ENCODE peak calls at places on chromosome 12, in nine cellular contexts. G is astrocyte of the cerebellum, J is lower leg skin, E is fibroblast of the aortic adventitia, R is stomach, W is GM23338, A is NB4, X is ovary, K is breast epithelium. V is an unnamed sample.

GRCh38 chr12:127509066-127509778 is 757.7 kb upstream of the TMEM132C start:
- DNase-seq in J (no peak), W (no peak), X (no peak), E (peak), K (no peak), A (no peak), G (peak), R (no peak), V (no peak)

GRCh38 chr12:115030017-115030416 is 346.0 kb upstream of the TBX3 start:
- DNase-seq in K (no peak), G (no peak), J (no peak), X (no peak), E (no peak), R (no peak), W (no peak), A (no peak), V (no peak)

GRCh38 chr12:21774358-21775129 is at the start of gene KCNJ8:
- DNase-seq in X (peak), A (peak), E (peak), J (peak), K (no peak), G (peak), R (peak), W (peak), V (no peak)

GRCh38 chr12:88810806-88811205 is 230.5 kb upstream of the KITLG start:
- DNase-seq in K (no peak), J (no peak), W (no peak), X (no peak), R (no peak), A (no peak), E (no peak), G (no peak), V (no peak)

GRCh38 chr12:96177013-96177412 is 17.2 kb upstream of the ELK3 start:
- DNase-seq in E (peak), X (no peak), W (no peak), J (no peak), G (no peak), K (no peak), R (no peak), A (peak), V (peak)

GRCh38 chr12:111174283-111175108 is 194.4 kb downstream of the PHETA1 start:
- DNase-seq in G (no peak), A (peak), W (peak), E (no peak), X (no peak), K (no peak), J (no peak), R (no peak), V (peak)

GRCh38 chr12:57672801-57673200 is 21.1 kb upstream of the OS9 start:
- DNase-seq in R (no peak), E (no peak), K (no peak), G (no peak), A (no peak), X (no peak), J (no peak), W (no peak), V (no peak)

GRCh38 chr12:21697829-21698630 is 40.4 kb upstream of the LDHB start:
- DNase-seq in G (peak), W (peak), R (no peak), J (no peak), K (no peak), A (peak), E (peak), X (no peak), V (peak)

GRCh38 chr12:120215766-120216735 is 15.1 kb upstream of the RPLP0 start:
- DNase-seq in R (no peak), A (peak), W (no peak), K (no peak), J (no peak), G (no peak), X (no peak), E (no peak), V (no peak)

GRCh38 chr12:115761784-115762183 is 515.7 kb downstream of the MED13L start:
- DNase-seq in X (no peak), A (no peak), G (no peak), W (no peak), R (no peak), J (no peak), E (no peak), K (no peak), V (no peak)

GRCh38 chr12:69342407-69342806 is 5.8 kb upstream of the LYZ start:
- DNase-seq in E (no peak), A (peak), X (no peak), G (no peak), J (no peak), W (no peak), K (no peak), R (no peak), V (no peak)

GRCh38 chr12:59736786-59737185 is 141.0 kb downstream of the SLC16A7 start:
- DNase-seq in E (peak), X (no peak), A (peak), R (no peak), W (no peak), J (no peak), K (no peak), G (peak), V (peak)

GRCh38 chr12:95984685-95985084 is 11.5 kb downstream of the HAL start:
- DNase-seq in A (no peak), X (no peak), R (no peak), E (no peak), K (no peak), J (no peak), W (no peak), G (no peak), V (no peak)

GRCh38 chr12:45907955-45908354 is 82.4 kb downstream of the SCAF11 start:
- DNase-seq in A (peak), G (no peak), J (no peak), X (no peak), K (no peak), W (no peak), R (no peak), E (no peak), V (no peak)

GRCh38 chr12:127781336-127781735 is 485.6 kb upstream of the TMEM132C start:
- DNase-seq in J (no peak), X (no peak), R (no peak), W (no peak), E (peak), A (no peak), K (no peak), G (no peak), V (no peak)

GRCh38 chr12:127162307-127162706 is 1104.7 kb upstream of the TMEM132C start:
- DNase-seq in E (no peak), J (no peak), X (no peak), W (peak), R (no peak), G (no peak), K (no peak), A (no peak), V (peak)

GRCh38 chr12:6355491-6356373 is 13.9 kb upstream of the TNFRSF1A start:
- DNase-seq in K (no peak), E (no peak), W (peak), R (no peak), X (no peak), J (no peak), A (no peak), G (no peak), V (no peak)

GRCh38 chr12:51887476-51888315 is at the start of gene ANKRD33:
- DNase-seq in A (no peak), K (no peak), R (peak), G (no peak), X (peak), E (no peak), J (no peak), W (peak), V (peak)

GRCh38 chr12:118061876-118062791 is 1.2 kb upstream of the WSB2 start:
- DNase-seq in G (no peak), E (peak), R (peak), A (peak), X (peak), K (peak), J (peak), W (peak), V (peak)

GRCh38 chr12:118061011-118061875 is at the start of gene WSB2:
- DNase-seq in X (peak), W (peak), G (no peak), E (peak), K (peak), J (peak), R (peak), A (peak), V (peak)

GRCh38 chr12:118065380-118065779 is 4.4 kb upstream of the WSB2 start:
- DNase-seq in X (no peak), K (no peak), G (no peak), J (no peak), E (no peak), R (no peak), W (no peak), A (no peak), V (no peak)

GRCh38 chr12:118063567-118064391 is 2.8 kb upstream of the WSB2 start:
- DNase-seq in G (no peak), E (peak), W (no peak), J (no peak), K (no peak), A (peak), X (no peak), R (no peak), V (peak)

DNA sequence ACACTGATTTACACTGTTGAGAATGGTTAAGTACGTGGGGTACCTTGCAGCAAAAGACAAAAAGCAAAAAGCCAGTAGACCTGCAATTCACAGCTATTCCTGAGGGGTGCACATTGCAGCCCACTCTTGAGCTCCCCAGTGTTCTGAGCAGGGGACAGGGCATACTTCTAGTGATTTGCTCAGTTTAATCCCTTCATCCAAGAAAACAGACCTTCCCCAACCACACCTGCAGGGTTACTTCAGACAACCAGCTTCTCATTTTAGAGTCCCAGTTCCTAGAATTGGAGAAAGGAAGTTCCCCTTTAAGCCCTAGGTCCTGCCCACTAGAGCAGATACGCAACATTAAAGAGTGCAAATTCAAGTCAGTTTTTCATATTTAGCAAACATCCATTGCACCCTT is 3.6 kb upstream of the WSB2 start:
- DNase-seq in W (peak), X (no peak), E (no peak), R (no peak), K (no peak), A (peak), G (no peak), J (no peak), V (no peak)
- TF ChIP-seq CTCF in W (no peak), X (no peak), E (peak), R (no peak), K (no peak), A (peak), G (peak), J (no peak), V (no peak)

GRCh38 chr12:11998944-11999315 is 71.8 kb upstream of the BCL2L14 start:
- DNase-seq in A (no peak), R (no peak), G (no peak), W (no peak), J (no peak), X (no peak), K (no peak), E (no peak), V (no peak)
- H3K4me3 ChIP-seq in A (no peak), R (no peak), G (no peak), W (no peak), J (no peak), X (no peak), K (no peak), E (no peak), V (no peak)

GRCh38 chr12:98951401-98951800 is 306.3 kb downstream of the APAF1 start:
- DNase-seq in K (no peak), A (no peak), R (no peak), W (no peak), G (no peak), J (no peak), X (no peak), E (no peak), V (no peak)

GRCh38 chr12:98954506-98954905 is 309.4 kb downstream of the APAF1 start:
- DNase-seq in R (no peak), A (no peak), X (no peak), W (no peak), J (no peak), K (no peak), G (no peak), E (no peak), V (no peak)

DNA sequence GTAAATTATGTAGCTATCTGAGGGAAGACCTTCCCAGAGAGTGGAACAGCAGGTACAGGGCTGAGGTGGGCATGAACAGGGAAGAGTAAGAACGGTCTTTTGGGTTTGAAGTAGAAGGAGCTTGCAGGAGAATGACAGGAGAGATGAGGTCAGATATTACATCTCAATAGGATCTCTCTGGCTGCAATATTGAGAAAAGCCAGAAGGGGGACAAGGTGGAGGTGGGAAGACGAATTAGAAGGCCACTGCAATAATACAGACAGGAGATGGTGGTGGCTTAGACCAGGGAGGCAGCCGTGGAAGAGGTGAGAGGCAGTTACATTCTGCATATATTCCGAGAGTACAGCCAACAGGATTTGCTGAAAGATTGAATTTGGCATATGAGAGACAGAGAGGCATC is 310.2 kb downstream of the APAF1 start:
- DNase-seq in W (peak), A (peak), K (no peak), J (no peak), E (peak), G (no peak), X (no peak), R (no peak), V (peak)
- TF ChIP-seq CTCF in W (peak), A (peak), K (no peak), J (no peak), E (peak), G (peak), X (no peak), R (no peak), V (peak)

GRCh38 chr12:54052745-54053624 is 650 bp upstream of the HOXC4 start:
- DNase-seq in R (no peak), X (peak), G (no peak), J (no peak), E (no peak), A (peak), W (no peak), K (no peak), V (no peak)
- H3K4me3 ChIP-seq in R (peak), X (peak), G (peak), J (no peak), E (peak), A (no peak), W (peak), K (peak), V (peak)

GRCh38 chr12:109841356-109841755 is 8.2 kb upstream of the TRPV4 start:
- DNase-seq in E (no peak), A (no peak), W (peak), J (no peak), G (no peak), K (no peak), X (no peak), R (no peak), V (no peak)
- TF ChIP-seq CTCF in E (no peak), A (peak), W (peak), J (no peak), G (no peak), K (no peak), X (no peak), R (no peak), V (no peak)